ENCODE peak calls at places on chromosomes 16 and 17, in six cellular contexts. H, Y, Q, E, M and I are unnamed samples.

GRCh38 chr17:64226132-64226531 is 36.9 kb downstream of the TEX2 start:
- DNase-seq in H (no peak), Y (no peak), Q (no peak), E (no peak), M (no peak), I (no peak)

GRCh38 chr17:27239584-27239983 is 54.3 kb upstream of the WSB1 start:
- DNase-seq in H (no peak), Y (no peak), Q (no peak), E (no peak), M (peak; percentile 58), I (no peak)

GRCh38 chr17:72311004-72311403 is 190.2 kb downstream of the SOX9 start:
- DNase-seq in H (no peak), Y (no peak), Q (no peak), E (no peak), M (no peak), I (no peak)

GRCh38 chr17:7260601-7261376 is 1.5 kb downstream of the CLDN7 start:
- DNase-seq in H (no peak), Y (peak; percentile 80), Q (peak; percentile 86), E (no peak), M (peak; percentile 86), I (no peak)

GRCh38 chr17:6632530-6632929 is 8.0 kb downstream of the KIAA0753 start:
- DNase-seq in H (no peak), Y (no peak), Q (no peak), E (no peak), M (no peak), I (no peak)

GRCh38 chr16:85986931-85987749 is 88.2 kb downstream of the IRF8 start:
- DNase-seq in H (no peak), Y (no peak), Q (peak; percentile 72), E (peak; percentile 23), M (no peak), I (peak; percentile 29)

GRCh38 chr17:72525225-72525988 is 404.6 kb downstream of the SOX9 start:
- DNase-seq in H (no peak), Y (no peak), Q (no peak), E (no peak), M (no peak), I (no peak)

GRCh38 chr16:82192665-82193064 is 22.6 kb upstream of the MPHOSPH6 start:
- DNase-seq in H (peak; percentile 88), Y (no peak), Q (no peak), E (peak; percentile 77), M (peak; percentile 3), I (no peak)

GRCh38 chr17:42655528-42655927 is 3.6 kb upstream of the TUBG2 start:
- DNase-seq in H (peak; percentile 93), Y (no peak), Q (no peak), E (peak; percentile 96), M (no peak), I (no peak)

DNA sequence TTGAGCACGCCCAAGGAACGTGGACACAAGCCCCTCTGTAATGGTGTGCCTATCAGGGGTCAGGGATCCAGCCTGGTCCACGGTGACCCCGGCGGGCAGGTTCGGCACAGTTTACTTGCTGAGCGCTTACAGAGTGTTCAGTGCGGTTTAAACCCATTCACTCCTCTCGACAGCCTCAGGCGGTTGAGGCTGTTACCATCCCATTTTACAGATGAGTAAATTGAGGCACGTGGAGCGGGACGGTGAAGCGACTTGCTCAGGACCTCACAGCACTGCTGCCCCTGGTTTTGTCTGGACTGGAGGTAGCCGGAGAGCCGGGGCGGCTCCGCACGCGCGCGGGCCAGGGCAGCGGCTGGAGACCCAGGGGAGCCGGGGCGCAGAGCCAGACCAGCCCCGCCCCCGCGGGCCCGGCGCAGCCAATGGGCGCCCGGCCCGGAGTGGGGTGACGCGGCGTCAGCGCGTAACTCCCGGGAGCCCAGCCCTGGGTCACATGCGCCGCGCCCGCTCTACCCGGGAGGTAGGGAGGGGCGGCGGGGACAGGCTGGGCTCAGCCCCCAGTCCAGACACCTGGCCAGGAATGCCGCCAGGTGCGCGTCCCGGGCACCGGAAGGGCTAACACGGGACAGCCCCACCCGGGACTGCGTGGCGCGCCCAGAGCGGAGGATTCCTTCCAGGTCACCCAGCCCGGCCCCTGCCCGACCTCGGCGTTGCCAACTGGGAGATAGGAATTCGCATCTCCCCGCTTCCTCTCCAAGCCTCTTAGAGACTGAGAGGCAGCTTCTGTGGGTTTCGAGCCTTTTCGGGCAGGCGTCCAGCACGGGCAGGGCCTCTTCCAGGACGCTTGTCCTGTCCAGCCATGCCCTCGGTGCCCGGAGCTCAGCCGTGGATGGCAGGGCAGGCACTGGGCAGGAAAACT is 3.3 kb upstream of the SREBF1 start:
- DNase-seq in H (peak; percentile 78), Y (peak; percentile 94), Q (peak; percentile 94), E (peak; percentile 96), M (peak; percentile 96), I (peak; percentile 83)
- H2AK5ac ChIP-seq in H (peak overlapping the region; percentile 99), Y (peak overlapping the region; percentile 99), Q (peak overlapping the region; percentile 98), E (peak overlapping the region; percentile 81), M (peak overlapping the region; percentile 99), I (peak overlapping the region; percentile 98)

GRCh38 chr17:78318407-78318806 is 41.5 kb downstream of the SOCS3 start:
- DNase-seq in H (no peak), Y (no peak), Q (no peak), E (no peak), M (no peak), I (no peak)

GRCh38 chr17:78316115-78316866 is 43.6 kb downstream of the SOCS3 start:
- DNase-seq in H (no peak), Y (peak; percentile 32), Q (peak; percentile 72), E (no peak), M (no peak), I (no peak)

GRCh38 chr17:78315355-78316114 is 44.3 kb downstream of the SOCS3 start:
- DNase-seq in H (peak; percentile 92), Y (peak; percentile 55), Q (no peak), E (peak; percentile 96), M (no peak), I (no peak)

GRCh38 chr17:78317817-78318400 is 42.0 kb downstream of the SOCS3 start:
- DNase-seq in H (no peak), Y (no peak), Q (no peak), E (no peak), M (no peak), I (no peak)

DNA sequence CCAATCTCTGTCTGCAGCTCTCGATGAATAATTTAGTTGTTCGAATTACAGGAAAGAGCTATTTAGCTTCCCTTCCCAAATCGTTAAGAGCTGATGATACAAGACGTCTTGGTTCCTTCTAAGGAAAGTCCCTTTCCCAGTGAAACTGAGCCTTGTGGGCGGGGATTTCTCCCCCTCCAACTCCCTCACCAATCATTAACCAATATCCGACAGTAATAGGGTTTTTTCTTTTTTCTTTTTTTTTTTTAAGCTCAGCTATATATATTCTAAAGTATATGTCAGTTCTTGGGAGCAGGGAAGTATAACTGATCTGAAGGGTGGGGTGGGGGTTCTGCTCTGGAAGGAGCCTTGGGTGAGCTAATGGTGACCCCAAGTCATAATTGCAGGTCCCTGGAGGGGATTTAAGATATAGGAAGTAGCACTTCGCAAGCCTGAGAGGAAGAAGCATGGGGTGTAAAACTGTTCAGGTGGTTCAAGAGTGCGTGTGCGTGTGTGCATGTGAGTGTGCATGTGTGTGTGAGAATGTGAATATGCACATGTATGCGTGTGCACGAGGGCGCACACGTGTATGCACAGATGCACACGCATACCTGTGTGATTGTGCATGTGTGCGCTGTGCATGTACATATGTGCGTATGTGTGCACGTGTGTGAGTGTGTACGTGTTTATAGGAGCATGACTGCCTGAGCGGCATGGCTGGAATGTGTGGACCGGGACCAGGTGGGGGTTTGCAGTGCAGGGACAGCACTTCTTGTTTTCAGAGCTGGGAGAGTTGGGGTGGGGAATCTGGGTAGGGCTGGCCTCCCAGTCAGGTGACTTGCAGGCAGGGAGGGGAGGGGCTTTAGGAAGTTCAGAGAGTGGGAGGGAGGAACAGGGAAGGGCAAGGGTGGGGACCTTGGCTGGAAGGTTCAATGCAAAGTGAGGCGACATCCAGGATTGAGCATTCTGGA is 42.7 kb downstream of the SOCS3 start:
- DNase-seq in H (peak; percentile 71), Y (peak; percentile 91), Q (peak; percentile 77), E (peak; percentile 86), M (no peak), I (no peak)
- H2BK5ac ChIP-seq in H (peak overlapping the region; percentile 76), Y (peak overlapping the region; percentile 81), Q (peak overlapping the region; percentile 89), E (peak overlapping the region; percentile 90), M (no peak overlapping the region), I (no peak overlapping the region)

GRCh38 chr16:67241008-67241900 is 6.0 kb downstream of the FHOD1 start:
- DNase-seq in H (peak; percentile 92), Y (peak; percentile 84), Q (no peak), E (peak; percentile 94), M (peak; percentile 54), I (no peak)
- H3K4me3 ChIP-seq in H (no peak overlapping the region), Y (no peak overlapping the region), Q (no peak overlapping the region), E (no peak overlapping the region), M (no peak overlapping the region), I (no peak overlapping the region)

DNA sequence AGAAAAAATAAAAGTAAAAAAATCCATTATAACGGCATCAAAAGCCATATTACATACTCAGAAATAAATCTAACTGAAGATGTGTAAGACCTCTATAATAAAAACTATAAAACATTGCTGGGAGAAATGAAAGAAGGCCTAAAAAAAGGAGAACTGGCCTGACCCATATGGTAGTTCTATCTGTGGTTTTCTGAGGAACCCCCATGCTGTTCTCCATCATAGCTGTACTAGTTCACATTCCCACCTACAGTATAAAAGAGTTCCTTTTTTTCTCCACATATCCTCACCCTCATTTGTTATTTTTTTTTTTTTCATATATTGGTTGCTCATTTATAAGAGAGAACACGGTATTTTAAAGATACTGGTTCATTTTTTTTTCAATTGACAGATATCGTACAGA is 191.8 kb downstream of the STX8 start:
- DNase-seq in H (no peak), Y (no peak), Q (no peak), E (no peak), M (no peak), I (no peak)
- H2AK5ac ChIP-seq in H (no peak overlapping the region), Y (no peak overlapping the region), Q (no peak overlapping the region), E (no peak overlapping the region), M (no peak overlapping the region), I (no peak overlapping the region)

GRCh38 chr17:65576939-65577338 is 15.5 kb upstream of the AXIN2 start:
- DNase-seq in H (no peak), Y (peak; percentile 98), Q (no peak), E (no peak), M (no peak), I (no peak)

GRCh38 chr17:65568918-65569317 is 7.5 kb upstream of the AXIN2 start:
- DNase-seq in H (no peak), Y (no peak), Q (no peak), E (no peak), M (no peak), I (no peak)

GRCh38 chr17:65572186-65572580 is 10.7 kb upstream of the AXIN2 start:
- DNase-seq in H (no peak), Y (no peak), Q (no peak), E (no peak), M (no peak), I (no peak)

GRCh38 chr17:65572581-65573282 is 11.3 kb upstream of the AXIN2 start:
- DNase-seq in H (no peak), Y (peak; percentile 92), Q (peak; percentile 85), E (no peak), M (no peak), I (no peak)

DNA sequence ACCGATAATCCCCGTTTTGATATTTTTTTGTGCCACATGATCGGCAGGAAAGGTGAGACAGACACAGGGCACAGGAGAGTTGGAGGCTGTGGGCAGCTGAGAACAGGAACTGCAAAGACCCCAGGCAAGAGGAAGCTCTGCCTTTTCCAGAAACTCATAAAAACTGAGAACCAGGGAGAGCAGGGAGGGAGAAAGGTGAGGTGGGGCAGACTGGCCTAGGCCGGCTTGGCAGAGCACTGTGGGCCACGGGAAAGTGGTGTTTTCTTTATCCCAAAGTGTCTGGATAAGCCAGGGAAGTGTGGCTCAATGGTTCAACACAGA is 11.8 kb upstream of the AXIN2 start:
- DNase-seq in H (no peak), Y (no peak), Q (peak; percentile 78), E (no peak), M (no peak), I (no peak)
- H2BK5ac ChIP-seq in H (no peak overlapping the region), Y (peak overlapping the region; percentile 14), Q (peak overlapping the region; percentile 99), E (no peak overlapping the region), M (no peak overlapping the region), I (no peak overlapping the region)